ENCODE peak calls at places on chromosomes 5 and 9, in five cellular contexts. F is cardiac muscle cell; L is uterus; N is fibroblast of lung; B is naive thymus-derived CD4-positive, alpha-beta T cell. K is an unnamed sample.

GRCh38 chr5:125199968-125200841 is 453.8 kb upstream of the ZNF608 start:
- DNase-seq in F (peak; percentile 61), L (peak; percentile 19), N (peak; percentile 26), B (no peak), K (no peak)

GRCh38 chr9:70569070-70569772 is 154.8 kb upstream of the KLF9 start:
- DNase-seq in F (no peak), L (no peak), N (no peak), B (no peak), K (no peak)

GRCh38 chr9:97970106-97970505 is 13.0 kb upstream of the ANP32B start:
- DNase-seq in F (no peak), L (no peak), N (no peak), B (no peak), K (no peak)

GRCh38 chr5:153613143-153613542 is 122.7 kb downstream of the GRIA1 start:
- DNase-seq in F (no peak), L (no peak), N (peak; percentile 81), B (no peak), K (no peak)

GRCh38 chr5:160672521-160672920 is 179.5 kb downstream of the ATP10B start:
- DNase-seq in F (no peak), L (no peak), N (no peak), B (no peak), K (no peak)

GRCh38 chr9:136309101-136309801 is 5.4 kb upstream of the CCDC187 start:
- DNase-seq in F (no peak), L (no peak), N (no peak), B (no peak), K (no peak)

GRCh38 chr5:122137702-122138101 is 8.4 kb downstream of the ZNF474 start:
- DNase-seq in F (no peak), L (no peak), N (no peak), B (no peak), K (no peak)

GRCh38 chr5:96968614-96969013 is 32.7 kb downstream of the LNPEP start:
- DNase-seq in F (peak; percentile 24), L (no peak), N (no peak), B (no peak), K (no peak)

GRCh38 chr9:34558911-34559615 is 30.5 kb downstream of the CNTFR start:
- DNase-seq in F (no peak), L (no peak), N (no peak), B (no peak), K (peak; percentile 97)

GRCh38 chr9:133892193-133892920 is 99.8 kb downstream of the VAV2 start:
- DNase-seq in F (no peak), L (no peak), N (no peak), B (no peak), K (no peak)

GRCh38 chr5:54524704-54525103 is 7.1 kb downstream of the SNX18 start:
- DNase-seq in F (no peak), L (no peak), N (peak; percentile 20), B (no peak), K (no peak)

GRCh38 chr5:155085282-155085990 is 71.9 kb downstream of the KIF4B start:
- DNase-seq in F (no peak), L (no peak), N (peak; percentile 12), B (no peak), K (no peak)

GRCh38 chr9:21856301-21857094 is 54.1 kb downstream of the MTAP start:
- DNase-seq in F (no peak), L (no peak), N (peak; percentile 31), B (no peak), K (no peak)

GRCh38 chr5:139636207-139636792 is 11.8 kb upstream of the CXXC5 start:
- DNase-seq in F (no peak), L (no peak), N (no peak), B (peak; percentile 55), K (no peak)

GRCh38 chr9:120578614-120579013 is 1.4 kb downstream of the CDK5RAP2 start:
- DNase-seq in F (no peak), L (no peak), N (no peak), B (no peak), K (no peak)

GRCh38 chr5:55036477-55036876 is 12.4 kb downstream of the GZMK start:
- DNase-seq in F (no peak), L (no peak), N (peak; percentile 68), B (no peak), K (no peak)

GRCh38 chr5:179250561-179251225 is 94.6 kb downstream of the ADAMTS2 start:
- DNase-seq in F (no peak), L (peak; percentile 5), N (no peak), B (peak; percentile 11), K (no peak)

GRCh38 chr9:26725573-26725972 is 167.0 kb downstream of the CAAP1 start:
- DNase-seq in F (no peak), L (peak; percentile 14), N (no peak), B (no peak), K (no peak)

GRCh38 chr5:61168951-61169350 is 6.7 kb upstream of the SMIM15 start:
- DNase-seq in F (no peak), L (no peak), N (no peak), B (no peak), K (no peak)

GRCh38 chr5:59553992-59554391 is 339.5 kb downstream of the PDE4D start:
- DNase-seq in F (no peak), L (no peak), N (no peak), B (no peak), K (no peak)

GRCh38 chr9:125399165-125399564 is 137.5 kb downstream of the GAPVD1 start:
- DNase-seq in F (no peak), L (no peak), N (no peak), B (no peak), K (no peak)

GRCh38 chr5:36739751-36740221 is 133.4 kb downstream of the SLC1A3 start:
- DNase-seq in F (peak; percentile 69), L (no peak), N (peak; percentile 44), B (peak; percentile 66), K (no peak)

GRCh38 chr9:133969681-133970580 is 22.2 kb downstream of the VAV2 start:
- DNase-seq in F (no peak), L (no peak), N (no peak), B (no peak), K (no peak)

GRCh38 chr5:106154280-106154716 is 1516.4 kb downstream of the EFNA5 start:
- DNase-seq in F (no peak), L (no peak), N (no peak), B (no peak), K (no peak)

GRCh38 chr9:18976368-18977238 is 56.4 kb downstream of the SAXO1 start:
- DNase-seq in F (no peak), L (no peak), N (peak; percentile 95), B (no peak), K (no peak)

GRCh38 chr9:138097501-138097991 is 220.0 kb downstream of the CACNA1B start:
- DNase-seq in F (no peak), L (peak; percentile 2), N (no peak), B (no peak), K (no peak)

GRCh38 chr5:133439859-133440258 is 172.5 kb downstream of the FSTL4 start:
- DNase-seq in F (no peak), L (no peak), N (no peak), B (peak; percentile 2), K (no peak)

GRCh38 chr5:153340139-153340538 is 150.3 kb upstream of the GRIA1 start:
- DNase-seq in F (no peak), L (no peak), N (no peak), B (no peak), K (no peak)

GRCh38 chr5:118554991-118555390 is 433.4 kb downstream of the DTWD2 start:
- DNase-seq in F (no peak), L (no peak), N (no peak), B (no peak), K (no peak)

GRCh38 chr5:130237721-130238120 is 333.5 kb downstream of the CHSY3 start:
- DNase-seq in F (no peak), L (no peak), N (no peak), B (no peak), K (no peak)

GRCh38 chr5:29504411-29504810 is 1689.1 kb upstream of the CDH6 start:
- DNase-seq in F (no peak), L (no peak), N (no peak), B (no peak), K (no peak)

GRCh38 chr5:142316681-142317080 is 8.1 kb downstream of the SPRY4 start:
- DNase-seq in F (no peak), L (no peak), N (no peak), B (no peak), K (no peak)

GRCh38 chr5:142314606-142315005 is 10.2 kb downstream of the SPRY4 start:
- DNase-seq in F (no peak), L (no peak), N (no peak), B (no peak), K (no peak)

GRCh38 chr5:142316051-142316450 is 8.8 kb downstream of the SPRY4 start:
- DNase-seq in F (peak; percentile 67), L (no peak), N (peak; percentile 48), B (no peak), K (no peak)

GRCh38 chr5:142314129-142314528 is 10.7 kb downstream of the SPRY4 start:
- DNase-seq in F (no peak), L (no peak), N (no peak), B (no peak), K (no peak)

DNA sequence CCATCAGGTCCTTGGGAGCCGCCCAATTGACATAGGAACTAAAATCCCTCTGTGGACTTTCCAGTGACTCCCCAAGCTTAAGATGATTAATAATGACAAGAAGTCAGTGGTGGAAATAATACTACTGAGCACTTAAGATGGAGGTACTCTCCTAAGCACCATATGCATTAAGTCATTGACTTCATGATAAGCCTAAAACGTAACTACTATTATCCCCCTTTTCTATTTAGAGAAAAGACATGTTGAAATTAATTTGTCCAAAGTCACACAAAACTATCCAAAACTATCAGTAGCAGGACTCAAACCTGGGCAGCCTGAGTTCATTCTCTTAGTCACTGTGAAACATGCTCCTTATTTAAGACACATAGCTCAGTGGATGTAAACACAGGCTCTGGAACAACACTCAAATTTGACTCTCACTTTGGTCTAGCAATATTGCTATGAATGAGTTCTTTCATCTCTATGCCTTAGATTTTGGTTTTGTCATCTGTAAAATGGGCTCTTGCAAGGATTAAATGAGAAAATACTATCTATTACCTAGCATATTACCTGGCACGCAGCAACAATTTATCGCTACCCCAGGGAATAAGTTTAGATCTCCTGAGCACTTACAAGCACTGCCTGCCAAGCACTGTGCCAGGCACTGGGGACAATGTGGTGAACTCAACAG is 9.5 kb downstream of the SPRY4 start:
- DNase-seq in F (no peak), L (no peak), N (no peak), B (no peak), K (no peak)
- H3K36me3 ChIP-seq in F (no peaks in the 10 kb centered on the region), L (no peaks in the 10 kb centered on the region), N (peaks cover 24% of the 10 kb centered on the region), B (no peaks in the 10 kb centered on the region), K (no peaks in the 10 kb centered on the region)

GRCh38 chr9:128138001-128138400 is 10.5 kb upstream of the PTGES2 start:
- DNase-seq in F (no peak), L (no peak), N (no peak), B (no peak), K (no peak)
- H3K36me3 ChIP-seq in F (no peaks in the 10 kb centered on the region), L (no peaks in the 10 kb centered on the region), N (no peaks in the 10 kb centered on the region), B (no peaks in the 10 kb centered on the region), K (no peaks in the 10 kb centered on the region)

GRCh38 chr5:176497852-176498251 is 39.4 kb downstream of the RNF44 start:
- DNase-seq in F (no peak), L (no peak), N (peak; percentile 26), B (no peak), K (no peak)
- H3K36me3 ChIP-seq in F (peaks cover 84% of the 10 kb centered on the region), L (no peaks in the 10 kb centered on the region), N (peaks cover 19% of the 10 kb centered on the region), B (peaks cover 91% of the 10 kb centered on the region), K (no peaks in the 10 kb centered on the region)

DNA sequence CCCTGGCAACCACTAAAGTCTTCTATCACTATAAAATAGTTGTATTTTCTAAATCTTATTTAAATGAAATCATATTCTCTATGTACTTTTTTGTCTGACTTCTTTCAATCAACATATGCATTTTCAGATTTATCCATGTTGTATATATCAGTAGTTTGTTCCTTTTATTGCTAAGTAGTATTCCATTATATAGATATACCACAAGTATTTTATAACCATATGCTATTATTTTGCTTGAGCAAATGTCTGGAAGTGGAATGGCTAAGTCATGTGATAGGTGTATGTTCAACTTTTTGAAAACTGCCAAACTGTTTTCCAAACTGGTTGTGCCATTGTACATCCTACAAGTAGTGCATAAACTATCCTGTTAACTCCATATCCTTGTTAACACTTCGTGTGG is 131.1 kb downstream of the CWC27 start:
- DNase-seq in F (no peak), L (no peak), N (no peak), B (no peak), K (no peak)
- H3K36me3 ChIP-seq in F (no peaks in the 10 kb centered on the region), L (no peaks in the 10 kb centered on the region), N (no peaks in the 10 kb centered on the region), B (no peaks in the 10 kb centered on the region), K (no peaks in the 10 kb centered on the region)

K was measured in gastrocnemius medialis.